ENCODE peak calls at places on chromosome 18, in six cellular contexts. N is Peyer's patch, G is heart left ventricle, U is spleen, Y is sigmoid colon, J is body of pancreas. D is an unnamed sample.

GRCh38 chr18:47574966-47575365 is 323.5 kb upstream of the SKOR2 start:
- DNase-seq in Y (no peak), U (no peak), J (no peak), N (no peak), G (no peak), D (no peak)

GRCh38 chr18:67520276-67521035 is 3.9 kb upstream of the DSEL start:
- DNase-seq in N (no peak), Y (peak; percentile 69), J (no peak), G (peak; percentile 7), U (no peak), D (no peak)

GRCh38 chr18:25349926-25350560 is 1.9 kb downstream of the ZNF521 start:
- DNase-seq in G (peak; percentile 27), J (no peak), U (peak; percentile 75), N (no peak), Y (peak; percentile 68), D (peak; percentile 48)

GRCh38 chr18:39421319-39421718 is 1855.7 kb upstream of the CELF4 start:
- DNase-seq in G (no peak), U (no peak), N (no peak), Y (no peak), J (no peak), D (no peak)

GRCh38 chr18:3402962-3403585 is 46.9 kb upstream of the TGIF1 start:
- DNase-seq in Y (no peak), U (no peak), N (peak; percentile 47), J (no peak), G (no peak), D (no peak)

GRCh38 chr18:60200558-60200957 is 172.0 kb downstream of the MC4R start:
- DNase-seq in J (no peak), Y (no peak), U (no peak), G (no peak), N (no peak), D (no peak)

GRCh38 chr18:37861981-37862380 is 296.4 kb upstream of the CELF4 start:
- DNase-seq in N (no peak), J (no peak), U (no peak), Y (no peak), G (no peak), D (no peak)

GRCh38 chr18:28112056-28112470 is 64.9 kb downstream of the CDH2 start:
- DNase-seq in J (no peak), Y (no peak), U (no peak), G (no peak), N (no peak), D (no peak)

GRCh38 chr18:74841248-74841647 is 243.6 kb downstream of the ZNF407 start:
- DNase-seq in Y (no peak), U (no peak), N (no peak), G (no peak), J (no peak), D (no peak)

GRCh38 chr18:9876867-9877654 is 8.7 kb upstream of the TXNDC2 start:
- DNase-seq in Y (no peak), J (peak; percentile 40), N (no peak), U (no peak), G (peak; percentile 33), D (no peak)
- TF ChIP-seq POLR2A in Y (no peak), J (peak; percentile 6), N (no peak), U (no peak), G (no peak), D (no peak)

GRCh38 chr18:50654658-50655550 is 95.0 kb downstream of the MAPK4 start:
- DNase-seq in G (no peak), J (no peak), U (no peak), Y (peak; percentile 77), N (no peak), D (no peak)
- H3K4me1 ChIP-seq in G (peaks cover 43% of the 10 kb centered on the region), J (no peaks in the 10 kb centered on the region), U (no peaks in the 10 kb centered on the region), Y (peaks cover 77% of the 10 kb centered on the region), N (peaks cover 11% of the 10 kb centered on the region), D (no peaks in the 10 kb centered on the region)

GRCh38 chr18:12657849-12658829 is at the start of gene SPIRE1:
- DNase-seq in J (peak; percentile 80), U (peak; percentile 88), N (no peak), Y (peak; percentile 86), G (peak; percentile 82), D (peak; percentile 82)
- H3K4me3 ChIP-seq in J (peak within 1 kb of the TSS; percentile 72), U (peak within 1 kb of the TSS; percentile 96), N (peak within 1 kb of the TSS; percentile 75), Y (peak within 1 kb of the TSS; percentile 86), G (peak within 1 kb of the TSS; percentile 77), D (peak within 1 kb of the TSS; percentile 56)

GRCh38 chr18:63150942-63151421 is 168.6 kb downstream of the BCL2 start:
- DNase-seq in J (no peak), U (no peak), N (no peak), Y (no peak), G (no peak), D (no peak)
- TF ChIP-seq POLR2A in J (no peak), U (no peak), N (no peak), Y (no peak), G (no peak), D (no peak)

GRCh38 chr18:23586249-23587196 is at the start of gene NPC1:
- DNase-seq in G (peak; percentile 94), N (peak; percentile 88), Y (peak; percentile 97), U (peak; percentile 99), J (peak; percentile 96), D (peak; percentile 95)

GRCh38 chr18:23583071-23583865 is 3.0 kb downstream of the NPC1 start:
- DNase-seq in Y (no peak), G (no peak), U (no peak), N (no peak), J (no peak), D (no peak)

GRCh38 chr18:23585897-23586248 is 433 bp downstream of the NPC1 start:
- DNase-seq in G (no peak), Y (no peak), J (no peak), U (no peak), N (no peak), D (no peak)

GRCh38 chr18:23585007-23585871 is 1.1 kb downstream of the NPC1 start:
- DNase-seq in Y (no peak), N (peak; percentile 37), J (peak; percentile 17), G (no peak), U (no peak), D (no peak)

GRCh38 chr18:23584019-23584970 is 2.0 kb downstream of the NPC1 start:
- DNase-seq in G (no peak), J (no peak), N (no peak), U (no peak), Y (no peak), D (no peak)
- H3K4me1 ChIP-seq in G (peaks cover 25% of the 10 kb centered on the region), J (peaks cover 32% of the 10 kb centered on the region), N (peaks cover 27% of the 10 kb centered on the region), U (peaks cover 65% of the 10 kb centered on the region), Y (peaks cover 26% of the 10 kb centered on the region), D (peaks cover 21% of the 10 kb centered on the region)

DNA sequence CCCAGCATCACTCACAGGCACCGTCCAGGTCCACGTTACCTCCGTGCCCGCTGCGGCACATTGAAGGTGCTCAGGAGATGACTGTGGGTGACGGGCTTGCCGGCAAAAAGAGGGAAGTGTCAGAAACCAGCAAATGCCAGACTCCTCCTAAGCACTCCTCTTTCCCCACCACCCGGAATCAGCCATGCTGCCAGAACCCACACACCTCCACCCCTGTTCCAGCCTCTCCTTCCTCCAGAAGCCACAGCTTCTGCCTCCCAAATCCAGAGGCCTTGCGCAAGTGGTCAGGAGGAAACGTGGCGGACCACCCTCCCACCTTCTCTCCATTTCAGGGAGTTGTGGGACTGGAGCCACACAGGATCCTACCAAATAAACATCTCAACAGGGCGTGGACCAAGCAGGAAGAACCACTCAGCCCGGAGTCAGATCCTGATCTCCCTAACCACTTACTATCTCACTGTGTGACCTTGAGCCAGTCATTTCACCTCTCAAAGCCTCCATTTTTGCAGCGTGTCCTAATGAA is 33.1 kb downstream of the SMAD7 start:
- DNase-seq in G (no peak), J (no peak), N (no peak), U (no peak), Y (peak; percentile 56), D (no peak)
- H3K4me3 ChIP-seq in G (no peak overlapping the region), J (no peak overlapping the region), N (no peak overlapping the region), U (no peak overlapping the region), Y (no peak overlapping the region), D (no peak overlapping the region)

D was measured in right lobe of liver.